ENCODE peak calls at places on chromosomes 5 and 9, in five cellular contexts. One of them, this sample, is unnamed.

GRCh38 chr5:175436403-175436802 is 7.6 kb downstream of the DRD1 start:
- DNase-seq in AG04450: no peak
- DNase-seq in ovary: no peak
- DNase-seq in HT1080: no peak
- DNase-seq in G401: no peak
- DNase-seq in this sample: no peak

GRCh38 chr9:2026598-2026997 is 11.5 kb downstream of the SMARCA2 start:
- DNase-seq in AG04450: no peak
- DNase-seq in HT1080: no peak
- DNase-seq in ovary: no peak
- DNase-seq in G401: no peak
- DNase-seq in this sample: no peak

GRCh38 chr9:13568851-13569618 is 289.5 kb upstream of the MPDZ start:
- DNase-seq in AG04450: no peak
- DNase-seq in ovary: no peak
- DNase-seq in HT1080: no peak
- DNase-seq in G401: peak
- DNase-seq in this sample: peak

GRCh38 chr5:138963763-138964371 is 88.7 kb upstream of the LRRTM2 start:
- DNase-seq in G401: no peak
- DNase-seq in HT1080: no peak
- DNase-seq in ovary: no peak
- DNase-seq in AG04450: no peak
- DNase-seq in this sample: peak

GRCh38 chr5:140827704-140828401 is at the start of gene PCDHA6:
- DNase-seq in ovary: no peak
- DNase-seq in G401: peak
- DNase-seq in HT1080: no peak
- DNase-seq in AG04450: no peak
- DNase-seq in this sample: peak

GRCh38 chr9:22383720-22384119 is 62.9 kb upstream of the DMRTA1 start:
- DNase-seq in G401: no peak
- DNase-seq in ovary: no peak
- DNase-seq in HT1080: no peak
- DNase-seq in AG04450: no peak
- DNase-seq in this sample: peak

GRCh38 chr9:27425827-27426716 is 98.0 kb upstream of the IFNK start:
- DNase-seq in G401: peak
- DNase-seq in ovary: no peak
- DNase-seq in HT1080: peak
- DNase-seq in AG04450: no peak
- DNase-seq in this sample: no peak

GRCh38 chr9:136857606-136858412 is 5.7 kb downstream of the MAMDC4 start:
- DNase-seq in ovary: peak
- DNase-seq in AG04450: no peak
- DNase-seq in G401: no peak
- DNase-seq in HT1080: no peak
- DNase-seq in this sample: no peak

This sample was measured in kidney tubule cell.